ENCODE peak calls at places on chromosomes 16 and 17, in four cellular contexts. N is kidney epithelial cell, L is heart right ventricle, K is cardiac fibroblast. E is an unnamed sample.

GRCh38 chr16:89178453-89179147 is 7.1 kb downstream of the CDH15 start:
- DNase-seq in N (no peak), L (no peak), K (no peak), E (peak)

GRCh38 chr16:17205279-17206139 is 265.3 kb downstream of the XYLT1 start:
- DNase-seq in N (no peak), L (no peak), K (no peak), E (no peak)

GRCh38 chr17:82803185-82803584 is 36.6 kb downstream of the ZNF750 start:
- DNase-seq in N (no peak), L (no peak), K (no peak), E (no peak)

GRCh38 chr16:88455610-88456355 is 2.7 kb downstream of the ZFPM1 start:
- DNase-seq in N (no peak), L (no peak), K (peak), E (peak)

GRCh38 chr17:79777844-79778503 is at the start of gene CBX2:
- DNase-seq in N (no peak), L (peak), K (peak), E (peak)

GRCh38 chr17:50173335-50173941 is 7.6 kb downstream of the SGCA start:
- DNase-seq in N (peak), L (peak), K (peak), E (peak)

GRCh38 chr17:32875904-32876413 is 965 bp downstream of the MYO1D start:
- DNase-seq in N (no peak), L (no peak), K (peak), E (no peak)

GRCh38 chr16:62157544-62157943 is 121.3 kb upstream of the CDH8 start:
- DNase-seq in N (no peak), L (no peak), K (no peak), E (no peak)

GRCh38 chr16:23857256-23857891 is 21.6 kb downstream of the PRKCB start:
- DNase-seq in N (no peak), L (no peak), K (no peak), E (no peak)

GRCh38 chr16:23384878-23385277 is 68.1 kb downstream of the COG7 start:
- DNase-seq in N (no peak), L (no peak), K (no peak), E (peak)

GRCh38 chr17:32772453-32773025 is 104.4 kb downstream of the MYO1D start:
- DNase-seq in N (peak), L (no peak), K (no peak), E (peak)

GRCh38 chr16:88640520-88641247 is 2.3 kb downstream of the IL17C start:
- DNase-seq in N (no peak), L (no peak), K (no peak), E (no peak)

GRCh38 chr16:4840984-4841383 is 6.1 kb downstream of the GLYR1 start:
- DNase-seq in N (no peak), L (no peak), K (no peak), E (no peak)

GRCh38 chr17:34852614-34853013 is 108.6 kb downstream of the CCT6B start:
- DNase-seq in N (no peak), L (no peak), K (no peak), E (no peak)
- TF ChIP-seq CTCF in N (no peak), L (no peak), K (no peak), E (no peak)

DNA sequence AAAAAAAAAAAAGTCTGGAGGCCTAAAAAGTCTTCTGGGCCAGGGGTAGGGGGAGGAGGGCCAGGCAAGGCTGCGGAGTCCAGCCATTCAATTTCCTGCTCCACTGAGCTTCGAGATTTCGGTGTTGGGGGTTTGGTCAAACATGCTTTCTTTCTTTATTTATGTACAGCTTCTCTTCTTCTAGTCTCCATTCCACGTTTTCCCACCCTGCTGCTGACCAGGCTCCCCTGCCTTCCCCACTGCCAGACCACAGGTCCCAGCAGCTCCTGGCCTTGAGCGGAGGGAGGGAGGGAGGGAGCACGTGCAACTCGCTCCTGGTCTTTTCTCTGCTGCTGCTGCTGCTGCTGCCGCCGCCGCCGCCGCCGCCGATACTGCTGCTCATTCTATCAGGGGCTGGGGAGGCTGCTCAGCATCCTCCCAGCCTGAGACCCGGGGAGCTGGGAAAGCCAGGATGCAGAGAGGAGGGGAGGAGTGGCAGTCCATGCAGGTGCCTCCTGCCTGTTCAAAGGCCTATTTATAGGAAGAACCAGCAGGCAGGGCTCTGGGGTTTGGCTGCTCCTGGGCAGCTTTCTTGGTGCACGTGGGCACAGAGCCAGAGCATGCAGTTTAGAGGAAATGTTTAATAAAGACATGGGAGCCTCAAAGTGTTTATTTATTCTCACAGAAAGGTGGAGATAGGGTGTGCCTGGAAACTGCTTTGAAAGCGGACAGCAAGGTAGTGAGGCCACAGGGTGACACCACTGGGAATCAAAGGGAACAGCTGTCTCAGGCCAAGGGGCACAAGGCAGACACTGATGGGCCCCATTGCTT is 23.4 kb upstream of the ZFHX3 start:
- DNase-seq in N (no peak), L (peak), K (peak), E (no peak)
- H3K4me3 ChIP-seq in N (no peak), L (no peak), K (no peak), E (no peak)

DNA sequence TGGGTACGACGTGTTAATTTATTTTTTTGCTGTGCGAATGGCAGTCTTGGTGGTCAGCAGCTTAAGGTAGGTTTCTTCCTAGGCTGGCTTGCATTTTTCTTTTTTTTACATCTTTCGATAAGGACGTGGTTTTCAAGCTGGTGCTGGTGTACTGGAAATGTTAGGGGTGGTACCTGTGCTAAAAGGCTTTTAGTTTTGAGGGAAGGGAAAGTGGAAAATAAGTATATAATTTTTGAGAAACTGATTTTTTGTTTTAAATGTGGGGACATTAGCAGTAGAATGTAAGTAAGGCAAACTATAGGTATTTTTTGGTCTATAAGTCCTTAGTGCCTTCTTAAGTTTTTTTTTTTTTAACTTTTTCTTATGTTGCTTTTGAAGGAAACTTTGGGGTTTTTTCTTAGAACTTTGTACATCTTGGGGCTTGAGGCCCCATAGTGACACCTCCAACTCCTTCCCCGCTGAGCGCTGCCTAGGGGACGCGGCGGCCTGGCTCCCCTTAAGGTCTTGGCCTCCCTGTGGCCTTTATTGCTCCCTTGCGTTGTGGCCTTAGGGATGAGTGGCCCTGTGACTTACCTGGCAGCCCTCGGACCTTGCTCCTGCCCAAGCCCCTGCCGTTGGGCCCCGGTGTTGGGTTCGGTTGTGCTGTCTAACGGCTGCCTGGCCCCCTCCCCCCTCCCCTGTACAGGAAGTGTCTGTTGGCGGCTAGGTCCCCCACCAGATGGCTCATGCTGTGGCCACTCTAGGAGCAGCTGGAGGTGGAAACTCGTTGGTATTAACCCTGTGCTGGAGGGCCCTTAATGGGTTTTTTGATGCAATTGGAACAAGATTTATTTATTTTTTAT is 88.0 kb upstream of the RPRML start:
- DNase-seq in N (peak), L (peak), K (peak), E (peak)
- TF ChIP-seq CTCF in N (no peak), L (peak), K (no peak), E (peak)

GRCh38 chr16:51147776-51148673 is 3.0 kb downstream of the SALL1 start:
- DNase-seq in N (no peak), L (no peak), K (no peak), E (no peak)

GRCh38 chr16:51149251-51149661 is 1.8 kb downstream of the SALL1 start:
- DNase-seq in N (no peak), L (no peak), K (no peak), E (no peak)

GRCh38 chr16:51148674-51149228 is 2.3 kb downstream of the SALL1 start:
- DNase-seq in N (no peak), L (no peak), K (no peak), E (no peak)

GRCh38 chr16:51144203-51144602 is 6.9 kb downstream of the SALL1 start:
- DNase-seq in N (no peak), L (no peak), K (no peak), E (no peak)

GRCh38 chr16:51146256-51146924 is 4.7 kb downstream of the SALL1 start:
- DNase-seq in N (no peak), L (no peak), K (peak), E (peak)
- H3K4me3 ChIP-seq in N (peak), L (no peak), K (no peak), E (no peak)

E was measured in bronchial epithelial cell.